ENCODE peak calls at places on chromosomes 13 and 19, in four cellular contexts. G, Q, U and W are unnamed samples.

GRCh38 chr19:18543814-18544475 is 572 bp upstream of the FKBP8 start:
- DNase-seq in Q (peak; percentile 83), U (peak; percentile 66), G (peak; percentile 77), W (peak; percentile 58)

GRCh38 chr19:46371371-46371901 is 24.5 kb downstream of the PPP5C start:
- DNase-seq in Q (no peak), G (peak; percentile 39), U (no peak), W (no peak)

GRCh38 chr13:24228852-24229458 is 68.4 kb downstream of the SPATA13 start:
- DNase-seq in Q (peak; percentile 44), G (peak; percentile 81), U (no peak), W (peak; percentile 13)

GRCh38 chr13:88162076-88162702 is 491.0 kb downstream of the SLITRK5 start:
- DNase-seq in Q (no peak), G (no peak), U (no peak), W (no peak)

GRCh38 chr13:48436661-48437242 is 23.8 kb upstream of the LPAR6 start:
- DNase-seq in Q (no peak), U (no peak), G (no peak), W (no peak)

GRCh38 chr13:31521466-31521865 is 217.9 kb upstream of the RXFP2 start:
- DNase-seq in Q (no peak), G (no peak), U (no peak), W (peak; percentile 8)

GRCh38 chr13:42114912-42115311 is 66.5 kb downstream of the DGKH start:
- DNase-seq in Q (no peak), G (no peak), U (no peak), W (no peak)

GRCh38 chr19:47075179-47075811 is 26.9 kb upstream of the TMEM160 start:
- DNase-seq in U (no peak), Q (no peak), G (no peak), W (no peak)

GRCh38 chr13:76856141-76856571 is 30.0 kb downstream of the KCTD12 start:
- DNase-seq in G (peak; percentile 90), Q (no peak), U (no peak), W (peak; percentile 4)

GRCh38 chr13:41935501-41935900 is 25.4 kb downstream of the VWA8 start:
- DNase-seq in Q (no peak), G (no peak), U (no peak), W (no peak)

GRCh38 chr13:107203146-107203847 is 635.4 kb upstream of the ARGLU1 start:
- DNase-seq in G (peak; percentile 11), Q (no peak), U (no peak), W (no peak)

GRCh38 chr13:113029487-113030258 is 60.7 kb downstream of the MCF2L start:
- DNase-seq in Q (peak; percentile 11), G (peak; percentile 19), U (no peak), W (no peak)

GRCh38 chr19:46755077-46755852 is 9.0 kb upstream of the STRN4 start:
- DNase-seq in G (peak; percentile 69), Q (no peak), U (no peak), W (peak; percentile 75)

GRCh38 chr13:41706189-41706588 is 248.8 kb downstream of the RGCC start:
- DNase-seq in G (peak; percentile 30), Q (no peak), U (no peak), W (no peak)

GRCh38 chr13:112744306-112745021 is 54.6 kb downstream of the ATP11A start:
- DNase-seq in Q (no peak), G (peak; percentile 39), U (no peak), W (no peak)

GRCh38 chr19:54094601-54095000 is 6.0 kb downstream of the OSCAR start:
- DNase-seq in Q (no peak), G (no peak), U (no peak), W (no peak)

GRCh38 chr13:99977334-99977911 is 4.2 kb upstream of the ZIC2 start:
- DNase-seq in U (no peak), Q (no peak), G (no peak), W (no peak)

GRCh38 chr19:35882074-35882832 is 13.9 kb downstream of the APLP1 start:
- DNase-seq in U (no peak), Q (peak; percentile 72), G (peak; percentile 89), W (no peak)

GRCh38 chr19:32862173-32862572 is 7.4 kb downstream of the SLC7A9 start:
- DNase-seq in Q (no peak), G (no peak), U (no peak), W (no peak)

GRCh38 chr19:48635263-48635965 is 1.8 kb downstream of the DBP start:
- DNase-seq in G (no peak), Q (peak; percentile 69), U (peak; percentile 70), W (peak; percentile 56)

GRCh38 chr13:75120071-75120470 is 361.9 kb downstream of the TBC1D4 start:
- DNase-seq in Q (no peak), G (no peak), U (no peak), W (no peak)
- H3K4me3 ChIP-seq in Q (no peak overlapping the region), G (no peak overlapping the region), U (no peak overlapping the region), W (no peak overlapping the region)

GRCh38 chr19:1133471-1133929 is 29.7 kb downstream of the GPX4 start:
- DNase-seq in Q (peak; percentile 88), G (no peak), U (no peak), W (peak; percentile 81)
- H3K4me3 ChIP-seq in Q (no peak overlapping the region), G (no peak overlapping the region), U (no peak overlapping the region), W (peak overlapping the region; percentile 18)

GRCh38 chr19:29667390-29667783 is 2.1 kb downstream of the PLEKHF1 start:
- DNase-seq in Q (no peak), G (no peak), U (no peak), W (no peak)
- H3K4me3 ChIP-seq in Q (peak overlapping the region; percentile 83), G (peak overlapping the region; percentile 96), U (no peak overlapping the region), W (no peak overlapping the region)

GRCh38 chr13:51589793-51590192 is 5.5 kb downstream of the WDFY2 start:
- DNase-seq in G (no peak), U (no peak), Q (no peak), W (no peak)

GRCh38 chr13:51585234-51585672 is 991 bp downstream of the WDFY2 start:
- DNase-seq in G (peak; percentile 44), Q (peak; percentile 6), U (no peak), W (no peak)

GRCh38 chr13:51585696-51586095 is 1.4 kb downstream of the WDFY2 start:
- DNase-seq in Q (no peak), U (no peak), G (peak; percentile 84), W (no peak)

GRCh38 chr13:51588406-51588949 is 4.2 kb downstream of the WDFY2 start:
- DNase-seq in Q (no peak), U (no peak), G (no peak), W (no peak)

GRCh38 chr13:51587372-51587771 is 3.1 kb downstream of the WDFY2 start:
- DNase-seq in G (no peak), U (no peak), Q (no peak), W (no peak)
- H3K4me3 ChIP-seq in G (no peak overlapping the region), U (no peak overlapping the region), Q (no peak overlapping the region), W (no peak overlapping the region)

GRCh38 chr19:12195501-12195860 is 32.6 kb downstream of the ZNF136 start:
- DNase-seq in G (no peak), Q (no peak), U (no peak), W (no peak)

GRCh38 chr19:12200020-12200419 is 37.1 kb downstream of the ZNF136 start:
- DNase-seq in G (no peak), Q (no peak), U (no peak), W (no peak)

GRCh38 chr19:12198136-12198535 is 35.2 kb downstream of the ZNF136 start:
- DNase-seq in U (no peak), G (no peak), Q (no peak), W (no peak)

DNA sequence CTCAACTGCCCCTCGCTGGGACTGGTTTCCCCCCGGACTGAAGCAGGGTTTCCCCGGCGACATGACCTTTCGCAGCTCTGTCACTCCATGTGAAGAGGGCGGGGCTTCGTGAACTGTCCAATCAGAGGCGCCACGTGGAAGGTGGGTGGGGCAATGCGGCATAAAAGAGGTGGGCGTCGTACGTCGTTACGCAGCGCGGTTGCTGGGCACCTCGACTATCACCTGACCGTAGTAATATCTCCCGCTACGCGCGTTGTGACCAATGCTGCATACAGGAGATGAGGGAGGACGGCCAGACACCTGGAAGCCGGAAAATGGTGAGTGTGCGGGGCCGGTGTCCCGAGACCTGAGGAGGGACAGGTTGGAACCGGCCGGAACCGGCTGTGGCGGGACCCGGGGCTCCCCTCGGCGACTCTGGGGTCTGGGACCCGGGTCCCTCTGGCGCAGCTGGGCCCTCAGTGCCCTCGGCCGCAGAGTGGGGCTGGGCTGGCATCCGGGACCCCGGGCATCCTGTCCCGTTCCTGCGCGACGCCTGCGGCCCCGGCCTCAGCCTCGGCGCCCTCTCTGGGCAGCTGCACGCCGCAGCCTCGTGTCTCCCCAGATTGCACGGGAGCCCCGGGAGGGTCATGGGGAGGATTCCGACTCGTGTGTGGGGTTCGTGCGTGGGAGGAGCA is 32.1 kb downstream of the ZNF136 start:
- DNase-seq in Q (peak; percentile 54), U (peak; percentile 84), G (peak; percentile 39), W (no peak)
- H3K4me3 ChIP-seq in Q (peak overlapping the region; percentile 8), U (peak overlapping the region; percentile 65), G (peak overlapping the region; percentile 52), W (no peak overlapping the region)

GRCh38 chr19:941292-942132 is 15.7 kb downstream of the ARID3A start:
- DNase-seq in Q (no peak), U (no peak), G (no peak), W (no peak)
- H3K4me3 ChIP-seq in Q (peak overlapping the region; percentile 29), U (no peak overlapping the region), G (no peak overlapping the region), W (peak overlapping the region; percentile 40)

DNA sequence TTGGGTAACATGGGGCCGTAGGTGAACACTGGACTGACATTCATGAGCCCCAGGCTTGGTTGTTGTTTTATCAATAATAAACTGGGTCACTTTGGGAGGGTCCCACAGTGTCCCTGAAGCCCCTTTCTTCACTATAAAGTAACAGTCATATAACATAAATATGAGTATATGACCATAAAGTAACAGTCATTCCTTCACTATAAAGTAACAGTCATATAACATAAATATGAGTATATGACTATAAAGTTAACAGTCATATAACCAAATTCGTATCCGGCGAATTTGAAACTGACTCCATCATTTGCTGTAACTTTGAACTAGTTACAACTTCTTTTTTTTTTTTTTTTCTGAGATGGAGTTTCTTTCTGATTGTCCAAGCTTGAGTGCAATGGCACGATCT is 210.3 kb downstream of the KATNAL1 start:
- DNase-seq in U (no peak), Q (no peak), G (no peak), W (no peak)
- H3K4me3 ChIP-seq in U (no peak overlapping the region), Q (no peak overlapping the region), G (no peak overlapping the region), W (no peak overlapping the region)

GRCh38 chr19:28794301-28794700 is 418.6 kb downstream of the UQCRFS1 start:
- DNase-seq in U (no peak), G (no peak), Q (no peak), W (no peak)
- H3K4me3 ChIP-seq in U (no peak overlapping the region), G (no peak overlapping the region), Q (no peak overlapping the region), W (no peak overlapping the region)

DNA sequence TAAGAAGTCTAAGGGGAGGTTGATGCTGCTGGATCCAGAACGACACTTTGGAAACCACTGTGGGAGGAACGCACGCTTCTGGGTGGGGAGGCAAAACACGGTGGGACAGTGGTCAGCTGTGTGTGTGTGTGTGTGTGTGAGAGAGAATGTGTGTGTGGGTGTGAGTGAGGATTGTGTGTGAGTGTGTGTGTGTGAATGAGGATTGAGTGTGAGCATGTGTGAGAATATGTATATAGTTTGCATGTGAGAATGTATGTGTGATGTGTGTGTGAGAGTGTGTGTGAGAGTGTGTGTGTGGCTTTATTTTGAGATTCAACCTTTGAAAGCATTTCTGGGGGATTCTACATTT is 444 bp upstream of the SLC15A1 start:
- DNase-seq in U (no peak), G (no peak), Q (no peak), W (no peak)
- H3K4me3 ChIP-seq in U (no peak overlapping the region), G (no peak overlapping the region), Q (no peak overlapping the region), W (no peak overlapping the region)